ENCODE peak calls at places on chromosomes 6 and 20, in five cellular contexts. B is KBM-7; L is amygdala; T is activated naive CD4-positive, alpha-beta T cell treated with Interleukin-2 at 50 U/mL for 16 hours; U is astrocyte of the cerebellum. J is an unnamed sample.

GRCh38 chr20:14336667-14337066 is 745 bp downstream of the FLRT3 start:
- DNase-seq in U (no peak), T (no peak), L (no peak), B (no peak), J (peak)

GRCh38 chr6:148746363-148747144 is at the start of gene UST:
- DNase-seq in T (peak), B (peak), U (peak), L (no peak), J (peak)

GRCh38 chr6:33319939-33320314 is 2.4 kb upstream of the ZBTB22 start:
- DNase-seq in L (no peak), U (no peak), T (no peak), B (no peak), J (no peak)

GRCh38 chr6:91697010-91697694 is 1110.3 kb upstream of the MAP3K7 start:
- DNase-seq in T (no peak), L (no peak), B (no peak), U (no peak), J (peak)

GRCh38 chr20:44704551-44704971 is 10.6 kb upstream of the CCN5 start:
- DNase-seq in L (no peak), T (no peak), U (peak), B (no peak), J (peak)

GRCh38 chr6:163926642-163927041 is 512.1 kb downstream of the QKI start:
- DNase-seq in B (no peak), L (peak), T (no peak), U (peak), J (no peak)

GRCh38 chr6:137928286-137928685 is 61.2 kb downstream of the TNFAIP3 start:
- DNase-seq in T (peak), B (no peak), U (no peak), L (no peak), J (no peak)

GRCh38 chr20:49187330-49188100 is 619 bp downstream of the STAU1 start:
- DNase-seq in B (no peak), L (no peak), U (no peak), T (peak), J (no peak)

GRCh38 chr6:2733736-2734480 is 16.8 kb downstream of the MYLK4 start:
- DNase-seq in L (no peak), T (no peak), B (no peak), U (no peak), J (no peak)

GRCh38 chr6:169453221-169453620 is 199.6 kb upstream of the THBS2 start:
- DNase-seq in L (no peak), T (no peak), U (no peak), B (no peak), J (no peak)

J was measured in MCF 10A.